ENCODE peak calls at places on chromosomes 16 and 17, in ten cellular contexts. One of them, this sample, is unnamed. For H3K4me1, the result is how much of the 10 kb centered on the place peaks cover.

GRCh38 chr17:83100220-83100852 is 20.9 kb downstream of the METRNL start:
- DNase-seq in tibial nerve: no peak
- DNase-seq in A549: no peak
- DNase-seq in stomach: peak
- DNase-seq in ovary: no peak
- DNase-seq in sigmoid colon: no peak
- DNase-seq in SK-N-SH: no peak
- DNase-seq in HepG2: no peak
- DNase-seq in suprapubic skin: no peak
- DNase-seq in esophagus muscularis mucosa: no peak
- DNase-seq in this sample: peak

GRCh38 chr16:68146583-68146982 is 61.4 kb downstream of the NFATC3 start:
- DNase-seq in tibial nerve: no peak
- DNase-seq in A549: peak
- DNase-seq in stomach: no peak
- DNase-seq in ovary: no peak
- DNase-seq in sigmoid colon: no peak
- DNase-seq in SK-N-SH: peak
- DNase-seq in HepG2: peak
- DNase-seq in suprapubic skin: no peak
- DNase-seq in esophagus muscularis mucosa: no peak
- DNase-seq in this sample: no peak

GRCh38 chr17:43609613-43610385 is 51.9 kb downstream of the MEOX1 start:
- DNase-seq in tibial nerve: no peak
- DNase-seq in A549: no peak
- DNase-seq in stomach: no peak
- DNase-seq in ovary: no peak
- DNase-seq in sigmoid colon: no peak
- DNase-seq in SK-N-SH: no peak
- DNase-seq in HepG2: no peak
- DNase-seq in suprapubic skin: no peak
- DNase-seq in esophagus muscularis mucosa: no peak
- DNase-seq in this sample: no peak

GRCh38 chr17:67605259-67605912 is 112.3 kb upstream of the NOL11 start:
- DNase-seq in tibial nerve: no peak
- DNase-seq in A549: no peak
- DNase-seq in stomach: peak
- DNase-seq in ovary: peak
- DNase-seq in sigmoid colon: peak
- DNase-seq in SK-N-SH: peak
- DNase-seq in HepG2: no peak
- DNase-seq in suprapubic skin: no peak
- DNase-seq in esophagus muscularis mucosa: no peak
- DNase-seq in this sample: no peak

GRCh38 chr17:49527927-49528651 is 33.0 kb downstream of the NGFR start:
- DNase-seq in tibial nerve: no peak
- DNase-seq in A549: no peak
- DNase-seq in stomach: no peak
- DNase-seq in ovary: no peak
- DNase-seq in sigmoid colon: no peak
- DNase-seq in SK-N-SH: peak
- DNase-seq in HepG2: no peak
- DNase-seq in suprapubic skin: peak
- DNase-seq in esophagus muscularis mucosa: no peak
- DNase-seq in this sample: no peak

GRCh38 chr17:73770115-73770848 is 126.0 kb upstream of the SDK2 start:
- DNase-seq in tibial nerve: peak
- DNase-seq in A549: peak
- DNase-seq in stomach: peak
- DNase-seq in ovary: peak
- DNase-seq in sigmoid colon: peak
- DNase-seq in SK-N-SH: peak
- DNase-seq in HepG2: no peak
- DNase-seq in suprapubic skin: peak
- DNase-seq in esophagus muscularis mucosa: peak
- DNase-seq in this sample: peak

GRCh38 chr16:81335669-81336068 is 20.9 kb downstream of the GAN start:
- DNase-seq in tibial nerve: no peak
- DNase-seq in A549: no peak
- DNase-seq in stomach: no peak
- DNase-seq in ovary: no peak
- DNase-seq in sigmoid colon: no peak
- DNase-seq in SK-N-SH: no peak
- DNase-seq in HepG2: no peak
- DNase-seq in suprapubic skin: no peak
- DNase-seq in esophagus muscularis mucosa: no peak
- DNase-seq in this sample: no peak

GRCh38 chr17:6474376-6474775 is 30.1 kb downstream of the PIMREG start:
- DNase-seq in tibial nerve: no peak
- DNase-seq in A549: no peak
- DNase-seq in stomach: no peak
- DNase-seq in ovary: no peak
- DNase-seq in sigmoid colon: no peak
- DNase-seq in SK-N-SH: no peak
- DNase-seq in HepG2: no peak
- DNase-seq in suprapubic skin: no peak
- DNase-seq in esophagus muscularis mucosa: no peak
- DNase-seq in this sample: no peak

GRCh38 chr17:33486135-33486886 is 193.2 kb upstream of the ASIC2 start:
- DNase-seq in tibial nerve: no peak
- DNase-seq in A549: no peak
- DNase-seq in stomach: no peak
- DNase-seq in ovary: no peak
- DNase-seq in sigmoid colon: no peak
- DNase-seq in SK-N-SH: no peak
- DNase-seq in HepG2: no peak
- DNase-seq in suprapubic skin: no peak
- DNase-seq in esophagus muscularis mucosa: no peak
- DNase-seq in this sample: no peak

GRCh38 chr17:77877674-77878355 is 80.7 kb upstream of the TNRC6C start:
- DNase-seq in tibial nerve: no peak
- DNase-seq in A549: no peak
- DNase-seq in stomach: no peak
- DNase-seq in ovary: no peak
- DNase-seq in sigmoid colon: no peak
- DNase-seq in SK-N-SH: no peak
- DNase-seq in HepG2: no peak
- DNase-seq in suprapubic skin: no peak
- DNase-seq in esophagus muscularis mucosa: no peak
- DNase-seq in this sample: no peak

GRCh38 chr16:25291580-25291979 is 33.9 kb upstream of the ZKSCAN2 start:
- DNase-seq in tibial nerve: no peak
- DNase-seq in A549: no peak
- DNase-seq in stomach: no peak
- DNase-seq in ovary: no peak
- DNase-seq in sigmoid colon: no peak
- DNase-seq in SK-N-SH: no peak
- DNase-seq in HepG2: no peak
- DNase-seq in suprapubic skin: no peak
- DNase-seq in esophagus muscularis mucosa: no peak
- DNase-seq in this sample: no peak

GRCh38 chr17:48037924-48038323 is 327 bp upstream of the COPZ2 start:
- DNase-seq in tibial nerve: no peak
- DNase-seq in A549: no peak
- DNase-seq in stomach: no peak
- DNase-seq in ovary: no peak
- DNase-seq in sigmoid colon: no peak
- DNase-seq in SK-N-SH: no peak
- DNase-seq in HepG2: no peak
- DNase-seq in suprapubic skin: no peak
- DNase-seq in esophagus muscularis mucosa: no peak
- DNase-seq in this sample: no peak

GRCh38 chr16:88869673-88869980 is 3.2 kb upstream of the PABPN1L start:
- DNase-seq in tibial nerve: no peak
- DNase-seq in A549: no peak
- DNase-seq in stomach: no peak
- DNase-seq in ovary: no peak
- DNase-seq in sigmoid colon: no peak
- DNase-seq in SK-N-SH: no peak
- DNase-seq in HepG2: no peak
- DNase-seq in suprapubic skin: no peak
- DNase-seq in esophagus muscularis mucosa: no peak
- DNase-seq in this sample: no peak

GRCh38 chr17:47244697-47245096 is 8.9 kb upstream of the ITGB3 start:
- DNase-seq in tibial nerve: no peak
- DNase-seq in A549: no peak
- DNase-seq in stomach: no peak
- DNase-seq in ovary: no peak
- DNase-seq in sigmoid colon: no peak
- DNase-seq in SK-N-SH: no peak
- DNase-seq in HepG2: no peak
- DNase-seq in suprapubic skin: no peak
- DNase-seq in esophagus muscularis mucosa: no peak
- DNase-seq in this sample: no peak

GRCh38 chr16:89574681-89575246 is 794 bp upstream of the CPNE7 start:
- DNase-seq in tibial nerve: no peak
- DNase-seq in A549: peak
- DNase-seq in stomach: peak
- DNase-seq in ovary: no peak
- DNase-seq in sigmoid colon: no peak
- DNase-seq in SK-N-SH: no peak
- DNase-seq in HepG2: no peak
- DNase-seq in suprapubic skin: no peak
- DNase-seq in esophagus muscularis mucosa: no peak
- DNase-seq in this sample: peak

GRCh38 chr16:89446136-89446974 is 44.0 kb downstream of the ANKRD11 start:
- DNase-seq in tibial nerve: no peak
- DNase-seq in A549: no peak
- DNase-seq in stomach: no peak
- DNase-seq in ovary: no peak
- DNase-seq in sigmoid colon: no peak
- DNase-seq in SK-N-SH: no peak
- DNase-seq in HepG2: no peak
- DNase-seq in suprapubic skin: no peak
- DNase-seq in esophagus muscularis mucosa: no peak
- DNase-seq in this sample: no peak

DNA sequence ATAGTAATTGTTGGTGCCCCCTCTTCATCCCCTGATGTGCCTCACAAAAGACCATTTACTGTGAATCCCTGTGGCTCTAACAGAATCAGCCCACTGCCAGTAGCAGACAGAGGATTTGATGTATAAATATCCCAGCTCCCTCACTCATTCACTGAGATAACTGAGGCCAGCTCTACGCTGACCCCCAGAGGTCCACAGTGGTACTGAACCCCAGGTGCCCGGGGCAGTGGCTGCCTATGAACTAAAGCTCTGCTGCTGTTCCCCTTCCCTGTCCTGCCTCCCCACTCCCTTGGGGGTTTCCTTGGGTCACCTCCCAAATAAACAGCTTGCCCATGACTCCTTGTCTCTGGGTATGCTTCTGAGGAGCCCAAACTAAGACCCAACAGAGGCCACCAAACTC is 295.8 kb downstream of the FOXL1 start:
- DNase-seq in tibial nerve: no peak
- DNase-seq in A549: no peak
- DNase-seq in stomach: no peak
- DNase-seq in ovary: no peak
- DNase-seq in sigmoid colon: no peak
- DNase-seq in SK-N-SH: peak
- DNase-seq in HepG2: no peak
- DNase-seq in suprapubic skin: no peak
- DNase-seq in esophagus muscularis mucosa: no peak
- DNase-seq in this sample: no peak
- TF ChIP-seq CTCF in tibial nerve: no peak
- TF ChIP-seq CTCF in A549: peak
- TF ChIP-seq CTCF in stomach: peak
- TF ChIP-seq CTCF in ovary: no peak
- TF ChIP-seq CTCF in sigmoid colon: no peak
- TF ChIP-seq CTCF in SK-N-SH: peak
- TF ChIP-seq CTCF in HepG2: peak
- TF ChIP-seq CTCF in suprapubic skin: peak
- TF ChIP-seq CTCF in esophagus muscularis mucosa: peak
- TF ChIP-seq CTCF in this sample: no peak

DNA sequence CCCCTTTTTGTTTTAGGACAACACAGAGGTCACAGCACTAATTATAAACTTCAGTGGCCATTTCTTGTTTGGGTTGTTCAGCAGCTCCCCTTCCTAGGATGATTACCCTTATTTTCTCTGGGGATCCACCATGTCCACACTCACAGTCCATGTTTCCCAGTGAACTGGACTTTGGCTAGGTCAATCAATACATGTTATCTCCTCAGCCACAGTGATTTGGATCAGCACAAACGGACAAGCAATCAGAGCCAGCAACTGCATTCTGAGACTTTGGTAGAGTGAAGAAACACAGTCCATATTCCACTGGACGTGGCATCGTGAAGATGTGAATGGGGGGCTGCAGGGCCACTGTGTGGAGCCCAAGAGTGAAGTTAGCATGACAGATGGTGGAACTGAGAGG is 4.6 kb downstream of the TMEM220 start:
- DNase-seq in tibial nerve: no peak
- DNase-seq in A549: no peak
- DNase-seq in stomach: no peak
- DNase-seq in ovary: no peak
- DNase-seq in sigmoid colon: no peak
- DNase-seq in SK-N-SH: no peak
- DNase-seq in HepG2: peak
- DNase-seq in suprapubic skin: no peak
- DNase-seq in esophagus muscularis mucosa: no peak
- DNase-seq in this sample: no peak
- TF ChIP-seq EP300 in tibial nerve: no peak
- TF ChIP-seq EP300 in A549: no peak
- TF ChIP-seq EP300 in stomach: no peak
- TF ChIP-seq EP300 in ovary: no peak
- TF ChIP-seq EP300 in sigmoid colon: no peak
- TF ChIP-seq EP300 in SK-N-SH: no peak
- TF ChIP-seq EP300 in HepG2: peak
- TF ChIP-seq EP300 in suprapubic skin: no peak
- TF ChIP-seq EP300 in esophagus muscularis mucosa: no peak
- TF ChIP-seq EP300 in this sample: no peak

DNA sequence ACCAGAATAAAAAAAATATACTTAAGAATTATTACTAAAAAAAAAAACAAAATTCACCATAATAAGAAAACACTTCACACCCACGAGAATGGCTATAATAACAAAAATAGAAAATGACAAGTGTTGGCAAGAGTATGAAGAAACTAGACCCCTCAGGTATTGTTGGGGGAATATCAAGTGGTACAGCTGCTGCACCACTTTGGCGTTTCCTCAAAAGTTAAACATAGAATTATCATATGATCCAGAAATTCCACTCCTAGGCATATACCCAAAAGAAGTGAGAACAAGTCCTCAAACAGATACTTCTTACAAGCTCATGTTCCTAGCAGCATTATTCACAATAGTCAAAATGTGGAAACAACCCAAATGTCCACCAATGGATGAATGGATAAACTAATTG is 26.3 kb downstream of the AMFR start:
- DNase-seq in tibial nerve: no peak
- DNase-seq in A549: no peak
- DNase-seq in stomach: no peak
- DNase-seq in ovary: no peak
- DNase-seq in sigmoid colon: no peak
- DNase-seq in SK-N-SH: no peak
- DNase-seq in HepG2: no peak
- DNase-seq in suprapubic skin: no peak
- DNase-seq in esophagus muscularis mucosa: no peak
- DNase-seq in this sample: no peak
- H3K4me1 ChIP-seq in tibial nerve: under half
- H3K4me1 ChIP-seq in A549: under half
- H3K4me1 ChIP-seq in stomach: under half
- H3K4me1 ChIP-seq in ovary: under half
- H3K4me1 ChIP-seq in sigmoid colon: under half
- H3K4me1 ChIP-seq in SK-N-SH: under half
- H3K4me1 ChIP-seq in HepG2: under half
- H3K4me1 ChIP-seq in suprapubic skin: under half
- H3K4me1 ChIP-seq in esophagus muscularis mucosa: under half
- H3K4me1 ChIP-seq in this sample: under half

GRCh38 chr17:18087610-18088491 is at the start of gene DRG2:
- DNase-seq in tibial nerve: peak
- DNase-seq in A549: peak
- DNase-seq in stomach: peak
- DNase-seq in ovary: peak
- DNase-seq in sigmoid colon: peak
- DNase-seq in SK-N-SH: peak
- DNase-seq in HepG2: peak
- DNase-seq in suprapubic skin: peak
- DNase-seq in esophagus muscularis mucosa: peak
- DNase-seq in this sample: peak
- TF ChIP-seq CTCF in tibial nerve: peak
- TF ChIP-seq CTCF in A549: peak
- TF ChIP-seq CTCF in stomach: no peak
- TF ChIP-seq CTCF in ovary: no peak
- TF ChIP-seq CTCF in sigmoid colon: no peak
- TF ChIP-seq CTCF in SK-N-SH: no peak
- TF ChIP-seq CTCF in HepG2: peak
- TF ChIP-seq CTCF in suprapubic skin: no peak
- TF ChIP-seq CTCF in esophagus muscularis mucosa: no peak
- TF ChIP-seq CTCF in this sample: peak

This sample was measured in transverse colon.